ENCODE peak calls at places on chromosomes 5 and 9, in four cellular contexts. X is substantia nigra, E is suprapubic skin, D is foreskin keratinocyte. O is an unnamed sample.
A peak's percentile ranks its signal among the peaks of the same experiment; 100 is the strongest.

GRCh38 chr9:21255538-21256212 is 15.9 kb upstream of the IFNA14 start:
- DNase-seq in X (no peak), E (no peak), D (no peak), O (no peak)

GRCh38 chr5:2550479-2550878 is 201.0 kb downstream of the IRX2 start:
- DNase-seq in X (no peak), E (no peak), D (no peak), O (no peak)

GRCh38 chr5:142845954-142846398 is 75.8 kb downstream of the ARHGAP26 start:
- DNase-seq in X (no peak), E (no peak), D (peak; percentile 54), O (no peak)

GRCh38 chr5:62653001-62653863 is 74.6 kb downstream of the LRRC70 start:
- DNase-seq in X (no peak), E (no peak), D (no peak), O (no peak)

GRCh38 chr9:6877671-6878161 is 119.9 kb downstream of the KDM4C start:
- DNase-seq in X (no peak), E (no peak), D (peak; percentile 60), O (no peak)

GRCh38 chr5:32951878-32952277 is 240.8 kb downstream of the NPR3 start:
- DNase-seq in X (no peak), E (no peak), D (no peak), O (no peak)

GRCh38 chr5:114924784-114925183 is 244.9 kb downstream of the TRIM36 start:
- DNase-seq in X (no peak), E (no peak), D (no peak), O (no peak)

GRCh38 chr5:123806644-123807043 is 294.7 kb downstream of the CSNK1G3 start:
- DNase-seq in X (no peak), E (no peak), D (no peak), O (no peak)

GRCh38 chr5:6495433-6496206 is 47.0 kb downstream of the UBE2QL1 start:
- DNase-seq in X (no peak), E (no peak), D (no peak), O (no peak)

GRCh38 chr9:2299156-2299842 is 284.2 kb downstream of the SMARCA2 start:
- DNase-seq in X (no peak), E (no peak), D (no peak), O (peak; percentile 77)

GRCh38 chr5:161546463-161547301 is at the start of gene GABRB2:
- DNase-seq in X (peak; percentile 51), E (no peak), D (peak; percentile 11), O (peak; percentile 78)

DNA sequence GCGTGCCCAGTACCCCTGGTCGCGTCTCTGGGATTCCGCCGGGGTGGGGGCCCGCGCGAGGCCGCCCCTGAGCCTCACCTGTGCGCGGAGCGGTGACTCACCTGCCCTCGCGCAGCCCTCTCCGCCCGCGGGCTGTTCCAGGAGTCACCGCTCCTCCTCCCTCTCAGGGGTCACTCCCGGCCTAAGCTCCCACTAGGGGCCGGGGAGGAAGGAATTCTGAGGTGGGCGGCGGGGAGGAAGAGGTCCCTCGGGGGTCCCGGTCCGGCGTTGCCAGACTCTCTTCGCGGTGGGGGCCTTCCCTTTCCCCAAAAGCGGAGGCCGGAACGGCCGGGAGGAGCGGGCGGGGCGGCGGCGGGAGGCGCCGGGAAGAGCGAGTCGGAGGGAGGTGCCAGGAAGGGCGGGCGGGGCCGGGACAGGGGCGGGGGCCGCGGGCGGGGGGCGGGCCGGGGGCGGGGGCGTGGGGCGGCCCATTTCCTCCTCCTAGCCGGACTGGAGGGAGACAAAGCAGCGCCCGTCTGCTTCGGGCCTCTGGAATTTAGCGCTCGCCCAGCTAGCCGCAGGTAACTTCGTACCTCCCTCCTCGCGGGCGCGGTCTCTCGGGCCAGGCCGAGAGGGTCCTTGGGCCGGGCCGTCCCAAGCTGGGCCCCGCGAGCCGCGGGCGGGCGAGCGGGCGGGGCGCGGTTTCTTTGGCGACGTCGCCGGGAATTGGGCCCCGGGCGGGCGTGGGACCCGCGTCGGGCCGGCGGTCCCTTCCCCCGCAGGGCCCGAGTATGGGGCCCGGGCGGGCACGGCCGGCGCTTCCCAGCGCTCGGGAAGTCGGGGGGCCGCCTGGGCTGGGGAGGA is at the start of gene CTNNA1:
- DNase-seq in X (peak; percentile 42), E (peak; percentile 88), D (peak; percentile 82), O (peak; percentile 91)
- H3K27ac ChIP-seq in X (peak within 1 kb of the TSS; percentile 91), E (peak within 1 kb of the TSS; percentile 99), D (peak within 1 kb of the TSS; percentile 99), O (peak within 1 kb of the TSS; percentile 99)

DNA sequence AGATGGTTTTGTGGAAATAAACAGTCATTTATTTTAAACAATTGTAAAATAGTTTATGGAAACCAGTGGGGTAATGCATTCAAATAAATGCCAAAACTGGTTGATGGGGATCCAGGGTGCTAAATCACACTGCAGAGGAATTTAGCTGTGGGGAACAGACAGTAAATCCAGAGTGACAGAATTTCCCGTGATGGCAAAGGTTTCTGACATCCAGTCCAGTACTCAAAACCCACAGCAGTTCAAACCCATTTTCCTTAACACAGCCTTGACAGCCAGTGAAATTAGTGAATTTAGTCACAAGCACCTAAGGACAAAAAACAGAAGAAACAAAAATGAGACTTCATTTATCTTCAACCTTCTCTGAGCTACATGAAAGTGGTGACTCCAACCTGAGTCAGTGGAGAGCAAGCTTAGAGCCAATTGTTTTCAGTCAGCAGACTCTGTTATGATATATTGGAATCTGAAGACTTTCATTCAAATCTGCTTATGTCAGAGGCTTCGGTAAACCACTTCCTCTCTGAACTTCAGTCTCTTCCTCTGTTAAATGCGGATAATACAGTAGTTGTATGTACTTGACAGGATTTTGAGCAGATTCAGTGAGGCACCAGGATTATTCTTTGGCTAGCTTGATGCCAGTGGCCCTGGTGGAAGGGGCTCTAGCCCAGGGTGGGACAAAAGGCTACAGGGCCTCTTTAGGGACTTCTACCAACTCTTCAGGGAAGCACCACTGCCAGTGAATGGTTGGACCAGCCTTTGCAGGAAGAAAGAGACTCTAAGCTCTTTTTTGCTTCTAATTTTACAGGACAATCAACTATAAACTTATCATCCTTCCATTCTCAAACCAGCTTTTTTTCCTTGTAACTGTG is 185.3 kb downstream of the MAPKAP1 start:
- DNase-seq in X (no peak), E (no peak), D (peak; percentile 95), O (no peak)
- H3K27ac ChIP-seq in X (no peak overlapping the region), E (no peak overlapping the region), D (peak overlapping the region; percentile 91), O (no peak overlapping the region)

GRCh38 chr5:150636391-150637244 is 3.8 kb upstream of the SYNPO start:
- DNase-seq in X (no peak), E (no peak), D (peak; percentile 58), O (peak; percentile 62)

GRCh38 chr5:150639317-150639738 is 1.1 kb upstream of the SYNPO start:
- DNase-seq in X (no peak), E (no peak), D (no peak), O (no peak)

GRCh38 chr5:150638053-150638444 is 2.4 kb upstream of the SYNPO start:
- DNase-seq in X (no peak), E (no peak), D (no peak), O (no peak)

GRCh38 chr5:150638488-150639316 is 1.8 kb upstream of the SYNPO start:
- DNase-seq in X (no peak), E (no peak), D (no peak), O (peak; percentile 37)

DNA sequence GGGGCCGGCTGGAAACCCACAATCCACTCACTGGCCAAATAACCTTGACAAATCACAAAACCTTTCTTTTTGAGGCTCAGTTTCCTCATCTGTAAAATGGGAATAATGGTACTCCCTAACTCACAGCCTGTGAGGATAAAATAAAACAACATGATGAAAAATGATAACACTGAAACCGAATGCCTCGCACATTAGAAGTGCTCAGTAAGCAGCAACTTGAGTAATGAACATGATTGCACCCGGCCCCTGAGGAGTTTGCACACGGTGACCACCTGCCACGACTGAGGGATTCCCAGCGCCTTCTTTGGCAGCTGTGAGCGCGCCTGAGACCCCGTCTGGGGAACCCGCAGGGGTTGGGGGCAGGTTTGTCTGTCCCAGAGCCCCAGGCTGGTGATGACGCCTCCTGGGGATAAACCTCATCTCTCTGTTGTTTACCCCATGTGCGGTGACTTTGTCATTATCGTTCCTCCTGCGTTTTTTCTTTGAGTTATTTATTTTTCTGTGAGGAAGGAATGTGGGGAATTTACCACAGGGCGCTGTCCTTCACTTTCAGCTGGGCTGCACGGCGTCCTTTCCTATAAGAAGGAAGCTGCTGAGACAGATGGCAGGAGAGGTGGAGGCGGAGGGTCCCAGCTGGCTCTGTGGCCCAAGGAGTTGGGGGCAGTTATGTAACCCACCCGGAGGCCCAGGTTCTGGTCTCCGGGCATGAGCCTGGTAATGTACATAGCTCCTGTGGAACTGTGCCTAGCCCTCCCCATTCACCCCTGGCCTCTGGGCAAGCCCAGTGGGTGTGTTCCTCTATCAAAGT is 3.0 kb upstream of the SYNPO start:
- DNase-seq in X (no peak), E (no peak), D (peak; percentile 77), O (no peak)
- H3K27ac ChIP-seq in X (no peak overlapping the region), E (peak overlapping the region; percentile 29), D (no peak overlapping the region), O (peak overlapping the region; percentile 86)

DNA sequence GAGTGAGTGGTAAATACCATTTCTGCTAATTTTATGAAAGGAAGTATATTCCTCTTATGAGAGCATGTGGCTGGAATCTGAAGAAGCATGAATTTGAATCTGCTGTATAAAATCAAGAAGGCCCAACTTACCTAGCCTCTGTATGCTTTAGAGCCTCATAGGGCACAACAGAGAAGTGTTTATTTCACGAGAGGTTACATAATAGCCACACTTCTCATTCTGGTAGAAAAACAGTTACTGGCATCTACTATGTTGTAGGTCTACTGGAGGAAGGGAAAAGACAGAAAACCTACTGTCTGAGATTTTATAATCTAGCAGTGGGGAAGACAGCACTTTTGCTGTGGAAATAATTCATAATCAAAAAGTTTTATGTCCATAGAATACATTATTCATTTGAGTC is 172.6 kb upstream of the ZNF608 start:
- DNase-seq in X (no peak), E (no peak), D (no peak), O (no peak)
- H3K27ac ChIP-seq in X (peak overlapping the region; percentile 68), E (no peak overlapping the region), D (no peak overlapping the region), O (no peak overlapping the region)

GRCh38 chr9:114176601-114177295 is 21.4 kb downstream of the COL27A1 start:
- DNase-seq in X (no peak), E (no peak), D (no peak), O (no peak)
- H3K27ac ChIP-seq in X (no peak overlapping the region), E (no peak overlapping the region), D (no peak overlapping the region), O (no peak overlapping the region)

O was measured in upper lobe of right lung.